ENCODE peak calls at places on chromosomes 1 and 21, in nine cellular contexts. One of them, this sample, is unnamed. For H3K36me3, the result is how much of the 10 kb centered on the place peaks cover.

GRCh38 chr1:107727866-107728265 is 237.1 kb downstream of the VAV3 start:
- DNase-seq in trophoblast cell: no peak
- DNase-seq in heart right ventricle: no peak
- DNase-seq in breast epithelium: no peak
- DNase-seq in tibial artery: no peak
- DNase-seq in hepatocyte: no peak
- DNase-seq in CD8-positive, alpha-beta T cell: no peak
- DNase-seq in Panc1: no peak
- DNase-seq in lower lobe of right lung: no peak
- DNase-seq in this sample: no peak

GRCh38 chr1:209670441-209671082 is 4.7 kb upstream of the G0S2 start:
- DNase-seq in trophoblast cell: no peak
- DNase-seq in heart right ventricle: no peak
- DNase-seq in breast epithelium: no peak
- DNase-seq in tibial artery: no peak
- DNase-seq in hepatocyte: no peak
- DNase-seq in CD8-positive, alpha-beta T cell: no peak
- DNase-seq in Panc1: no peak
- DNase-seq in lower lobe of right lung: no peak
- DNase-seq in this sample: no peak

GRCh38 chr1:93521618-93522017 is 73.7 kb downstream of the FNBP1L start:
- DNase-seq in trophoblast cell: no peak
- DNase-seq in heart right ventricle: no peak
- DNase-seq in breast epithelium: no peak
- DNase-seq in tibial artery: no peak
- DNase-seq in hepatocyte: no peak
- DNase-seq in CD8-positive, alpha-beta T cell: no peak
- DNase-seq in Panc1: no peak
- DNase-seq in lower lobe of right lung: no peak
- DNase-seq in this sample: no peak

GRCh38 chr1:97849350-97850339 is 71.2 kb downstream of the DPYD start:
- DNase-seq in trophoblast cell: peak
- DNase-seq in heart right ventricle: no peak
- DNase-seq in breast epithelium: no peak
- DNase-seq in tibial artery: no peak
- DNase-seq in hepatocyte: peak
- DNase-seq in CD8-positive, alpha-beta T cell: no peak
- DNase-seq in Panc1: peak
- DNase-seq in lower lobe of right lung: no peak
- DNase-seq in this sample: no peak

GRCh38 chr1:235315735-235316134 is 12.2 kb downstream of the ARID4B start:
- DNase-seq in trophoblast cell: no peak
- DNase-seq in heart right ventricle: no peak
- DNase-seq in breast epithelium: no peak
- DNase-seq in tibial artery: no peak
- DNase-seq in hepatocyte: no peak
- DNase-seq in CD8-positive, alpha-beta T cell: no peak
- DNase-seq in Panc1: no peak
- DNase-seq in lower lobe of right lung: no peak
- DNase-seq in this sample: no peak

GRCh38 chr1:24130385-24130784 is 12.6 kb downstream of the IL22RA1 start:
- DNase-seq in trophoblast cell: no peak
- DNase-seq in heart right ventricle: no peak
- DNase-seq in breast epithelium: no peak
- DNase-seq in tibial artery: no peak
- DNase-seq in hepatocyte: no peak
- DNase-seq in CD8-positive, alpha-beta T cell: no peak
- DNase-seq in Panc1: no peak
- DNase-seq in lower lobe of right lung: no peak
- DNase-seq in this sample: no peak

GRCh38 chr1:23558140-23558871 is 995 bp downstream of the ID3 start:
- DNase-seq in trophoblast cell: peak
- DNase-seq in heart right ventricle: peak
- DNase-seq in breast epithelium: no peak
- DNase-seq in tibial artery: peak
- DNase-seq in hepatocyte: peak
- DNase-seq in CD8-positive, alpha-beta T cell: peak
- DNase-seq in Panc1: no peak
- DNase-seq in lower lobe of right lung: peak
- DNase-seq in this sample: peak

GRCh38 chr1:183567584-183567983 is 22.7 kb downstream of the NCF2 start:
- DNase-seq in trophoblast cell: no peak
- DNase-seq in heart right ventricle: peak
- DNase-seq in breast epithelium: no peak
- DNase-seq in tibial artery: peak
- DNase-seq in hepatocyte: no peak
- DNase-seq in CD8-positive, alpha-beta T cell: no peak
- DNase-seq in Panc1: no peak
- DNase-seq in lower lobe of right lung: peak
- DNase-seq in this sample: no peak

GRCh38 chr1:2411801-2412394 is 466 bp downstream of the PEX10 start:
- DNase-seq in trophoblast cell: peak
- DNase-seq in heart right ventricle: peak
- DNase-seq in breast epithelium: no peak
- DNase-seq in tibial artery: no peak
- DNase-seq in hepatocyte: no peak
- DNase-seq in CD8-positive, alpha-beta T cell: no peak
- DNase-seq in Panc1: no peak
- DNase-seq in lower lobe of right lung: peak
- DNase-seq in this sample: peak

GRCh38 chr1:34164510-34165381 is at the start of gene CSMD2:
- DNase-seq in trophoblast cell: no peak
- DNase-seq in heart right ventricle: no peak
- DNase-seq in breast epithelium: no peak
- DNase-seq in tibial artery: peak
- DNase-seq in hepatocyte: peak
- DNase-seq in CD8-positive, alpha-beta T cell: no peak
- DNase-seq in Panc1: no peak
- DNase-seq in lower lobe of right lung: no peak
- DNase-seq in this sample: no peak

GRCh38 chr1:48810740-48811139 is 34.0 kb upstream of the BEND5 start:
- DNase-seq in trophoblast cell: no peak
- DNase-seq in heart right ventricle: no peak
- DNase-seq in breast epithelium: no peak
- DNase-seq in tibial artery: no peak
- DNase-seq in hepatocyte: peak
- DNase-seq in CD8-positive, alpha-beta T cell: no peak
- DNase-seq in Panc1: no peak
- DNase-seq in lower lobe of right lung: no peak
- DNase-seq in this sample: no peak

GRCh38 chr1:2480236-2480985 is 4.3 kb downstream of the PLCH2 start:
- DNase-seq in trophoblast cell: no peak
- DNase-seq in heart right ventricle: no peak
- DNase-seq in breast epithelium: peak
- DNase-seq in tibial artery: no peak
- DNase-seq in hepatocyte: no peak
- DNase-seq in CD8-positive, alpha-beta T cell: no peak
- DNase-seq in Panc1: no peak
- DNase-seq in lower lobe of right lung: no peak
- DNase-seq in this sample: no peak

GRCh38 chr1:83882906-83883305 is 116.0 kb downstream of the TTLL7 start:
- DNase-seq in trophoblast cell: no peak
- DNase-seq in heart right ventricle: peak
- DNase-seq in breast epithelium: no peak
- DNase-seq in tibial artery: no peak
- DNase-seq in hepatocyte: peak
- DNase-seq in CD8-positive, alpha-beta T cell: no peak
- DNase-seq in Panc1: no peak
- DNase-seq in lower lobe of right lung: peak
- DNase-seq in this sample: no peak

DNA sequence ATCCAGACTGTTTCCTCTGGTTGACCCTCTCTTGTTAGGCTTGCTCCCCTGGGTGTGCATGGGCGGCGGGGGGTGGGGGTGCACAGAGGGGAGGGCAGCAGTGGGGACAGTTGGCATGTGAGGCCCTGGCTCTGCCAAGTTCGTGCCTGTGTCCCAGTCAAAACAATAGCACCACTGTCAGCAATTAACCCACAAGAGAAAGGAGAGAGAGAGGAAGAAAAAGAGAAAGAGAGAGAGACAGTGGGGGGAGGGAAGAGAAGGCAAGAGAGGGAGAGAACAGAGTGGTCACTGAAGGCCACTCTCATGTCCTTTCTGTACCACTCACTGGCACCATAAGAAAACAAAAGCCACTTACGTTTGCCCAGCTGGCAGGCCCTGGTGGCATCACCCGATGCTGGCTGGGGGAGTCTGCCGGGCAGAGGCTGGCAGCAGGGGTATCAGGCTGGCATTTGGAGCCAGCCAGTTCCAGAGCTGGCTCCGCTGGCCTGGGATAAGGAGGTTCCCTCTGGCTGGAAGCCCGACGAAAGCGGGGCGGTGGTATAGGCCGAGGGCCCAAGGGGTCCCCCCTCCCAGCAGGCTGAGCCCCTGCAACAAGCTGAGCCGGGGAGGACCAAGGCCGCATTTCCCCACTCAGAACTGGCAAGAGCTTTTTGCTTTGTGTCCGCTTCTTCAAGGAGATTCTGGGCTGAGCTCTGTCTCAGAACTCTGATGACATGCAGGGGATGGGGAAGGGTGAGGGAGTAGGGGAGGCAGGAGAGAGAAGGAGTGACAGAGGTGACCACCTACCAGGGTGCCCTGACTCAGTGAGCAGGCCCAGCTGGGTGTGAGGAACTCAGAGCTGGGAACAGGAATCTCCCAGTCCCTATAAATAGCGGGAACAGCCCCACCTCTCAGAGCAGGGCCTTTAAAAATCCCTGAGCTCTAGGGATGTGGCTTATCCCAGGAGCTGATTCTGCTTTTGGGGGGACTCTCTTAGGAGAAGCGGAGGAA is 27.9 kb downstream of the PIK3C2B start:
- DNase-seq in trophoblast cell: no peak
- DNase-seq in heart right ventricle: peak
- DNase-seq in breast epithelium: no peak
- DNase-seq in tibial artery: peak
- DNase-seq in hepatocyte: no peak
- DNase-seq in CD8-positive, alpha-beta T cell: no peak
- DNase-seq in Panc1: no peak
- DNase-seq in lower lobe of right lung: no peak
- DNase-seq in this sample: no peak
- H3K36me3 ChIP-seq in trophoblast cell: under half
- H3K36me3 ChIP-seq in heart right ventricle: under half
- H3K36me3 ChIP-seq in breast epithelium: under half
- H3K36me3 ChIP-seq in tibial artery: under half
- H3K36me3 ChIP-seq in hepatocyte: under half
- H3K36me3 ChIP-seq in CD8-positive, alpha-beta T cell: under half
- H3K36me3 ChIP-seq in Panc1: under half
- H3K36me3 ChIP-seq in lower lobe of right lung: under half
- H3K36me3 ChIP-seq in this sample: under half

GRCh38 chr21:45478816-45479669 is 63.2 kb downstream of the SLC19A1 start:
- DNase-seq in trophoblast cell: no peak
- DNase-seq in heart right ventricle: no peak
- DNase-seq in breast epithelium: no peak
- DNase-seq in tibial artery: no peak
- DNase-seq in hepatocyte: no peak
- DNase-seq in CD8-positive, alpha-beta T cell: peak
- DNase-seq in Panc1: no peak
- DNase-seq in lower lobe of right lung: no peak
- DNase-seq in this sample: no peak

GRCh38 chr21:45476582-45476981 is 65.7 kb downstream of the SLC19A1 start:
- DNase-seq in trophoblast cell: no peak
- DNase-seq in heart right ventricle: no peak
- DNase-seq in breast epithelium: no peak
- DNase-seq in tibial artery: no peak
- DNase-seq in hepatocyte: no peak
- DNase-seq in CD8-positive, alpha-beta T cell: no peak
- DNase-seq in Panc1: no peak
- DNase-seq in lower lobe of right lung: no peak
- DNase-seq in this sample: no peak

GRCh38 chr21:45479691-45480675 is 62.3 kb downstream of the SLC19A1 start:
- DNase-seq in trophoblast cell: no peak
- DNase-seq in heart right ventricle: no peak
- DNase-seq in breast epithelium: no peak
- DNase-seq in tibial artery: no peak
- DNase-seq in hepatocyte: no peak
- DNase-seq in CD8-positive, alpha-beta T cell: peak
- DNase-seq in Panc1: no peak
- DNase-seq in lower lobe of right lung: no peak
- DNase-seq in this sample: no peak

GRCh38 chr21:45477176-45478114 is 64.8 kb downstream of the SLC19A1 start:
- DNase-seq in trophoblast cell: no peak
- DNase-seq in heart right ventricle: no peak
- DNase-seq in breast epithelium: no peak
- DNase-seq in tibial artery: no peak
- DNase-seq in hepatocyte: no peak
- DNase-seq in CD8-positive, alpha-beta T cell: no peak
- DNase-seq in Panc1: no peak
- DNase-seq in lower lobe of right lung: no peak
- DNase-seq in this sample: no peak

GRCh38 chr21:45478115-45478801 is 64.0 kb downstream of the SLC19A1 start:
- DNase-seq in trophoblast cell: peak
- DNase-seq in heart right ventricle: peak
- DNase-seq in breast epithelium: peak
- DNase-seq in tibial artery: peak
- DNase-seq in hepatocyte: peak
- DNase-seq in CD8-positive, alpha-beta T cell: peak
- DNase-seq in Panc1: no peak
- DNase-seq in lower lobe of right lung: peak
- DNase-seq in this sample: no peak
- H3K36me3 ChIP-seq in trophoblast cell: half or more
- H3K36me3 ChIP-seq in heart right ventricle: under half
- H3K36me3 ChIP-seq in breast epithelium: under half
- H3K36me3 ChIP-seq in tibial artery: half or more
- H3K36me3 ChIP-seq in hepatocyte: under half
- H3K36me3 ChIP-seq in CD8-positive, alpha-beta T cell: under half
- H3K36me3 ChIP-seq in Panc1: under half
- H3K36me3 ChIP-seq in lower lobe of right lung: under half
- H3K36me3 ChIP-seq in this sample: half or more

GRCh38 chr1:26758358-26758757 is 29.4 kb upstream of the PIGV start:
- DNase-seq in trophoblast cell: no peak
- DNase-seq in heart right ventricle: no peak
- DNase-seq in breast epithelium: no peak
- DNase-seq in tibial artery: no peak
- DNase-seq in hepatocyte: no peak
- DNase-seq in CD8-positive, alpha-beta T cell: no peak
- DNase-seq in Panc1: no peak
- DNase-seq in lower lobe of right lung: no peak
- DNase-seq in this sample: no peak
- H3K36me3 ChIP-seq in trophoblast cell: under half
- H3K36me3 ChIP-seq in heart right ventricle: under half
- H3K36me3 ChIP-seq in breast epithelium: under half
- H3K36me3 ChIP-seq in tibial artery: half or more
- H3K36me3 ChIP-seq in hepatocyte: under half
- H3K36me3 ChIP-seq in CD8-positive, alpha-beta T cell: half or more
- H3K36me3 ChIP-seq in Panc1: under half
- H3K36me3 ChIP-seq in lower lobe of right lung: half or more
- H3K36me3 ChIP-seq in this sample: under half

DNA sequence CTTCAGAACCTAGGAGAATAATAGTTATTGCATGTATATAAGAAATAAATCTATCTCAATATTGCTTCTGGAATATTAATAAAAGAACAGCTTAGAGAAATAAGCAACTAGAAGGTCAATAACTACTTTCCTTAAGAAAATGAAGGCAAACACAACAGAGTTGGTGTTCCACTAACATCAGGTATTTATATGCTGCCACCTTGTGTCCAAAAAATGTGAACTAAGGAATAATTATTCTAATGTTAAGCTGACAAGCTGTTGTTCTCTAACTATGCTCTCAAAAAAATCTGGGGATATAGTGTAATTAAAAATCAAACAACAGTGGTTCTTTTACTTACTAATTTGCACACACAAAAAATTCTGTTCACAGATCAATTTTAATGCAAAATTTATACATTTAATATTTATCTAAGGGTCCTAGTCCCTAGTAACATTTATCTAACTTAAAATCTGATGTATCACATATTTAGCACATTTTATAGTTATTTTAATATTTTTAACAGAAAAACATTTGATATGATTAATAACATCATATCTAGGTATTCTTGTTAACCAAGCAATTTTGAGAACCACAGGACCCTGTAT is 39.6 kb downstream of the UCHL5 start:
- DNase-seq in trophoblast cell: peak
- DNase-seq in heart right ventricle: peak
- DNase-seq in breast epithelium: no peak
- DNase-seq in tibial artery: no peak
- DNase-seq in hepatocyte: peak
- DNase-seq in CD8-positive, alpha-beta T cell: no peak
- DNase-seq in Panc1: peak
- DNase-seq in lower lobe of right lung: no peak
- DNase-seq in this sample: no peak
- H3K36me3 ChIP-seq in trophoblast cell: under half
- H3K36me3 ChIP-seq in heart right ventricle: under half
- H3K36me3 ChIP-seq in breast epithelium: under half
- H3K36me3 ChIP-seq in tibial artery: under half
- H3K36me3 ChIP-seq in hepatocyte: under half
- H3K36me3 ChIP-seq in CD8-positive, alpha-beta T cell: under half
- H3K36me3 ChIP-seq in Panc1: under half
- H3K36me3 ChIP-seq in lower lobe of right lung: under half
- H3K36me3 ChIP-seq in this sample: under half